ENCODE peak calls at places on chromosomes 11 and 22, in eight cellular contexts. N is dorsolateral prefrontal cortex; X is T-helper 17 cell; C is stimulated activated CD4-positive, alpha-beta T cell treated with anti-CD3 and anti-CD28 coated beads, Interleukin-12 subunit alpha, Interleukin-12 subunit beta, amount 100 ng/mL, for 24 hours; O is substantia nigra; K is right atrium auricular region; J is KBM-7; P is ELR. V is an unnamed sample.
A peak's percentile ranks its signal among the peaks of the same experiment; 100 is the strongest.

GRCh38 chr11:93718057-93718563 is 23.2 kb downstream of the TAF1D start:
- DNase-seq in N (no peak), O (no peak), X (no peak), P (no peak), C (no peak), J (peak; percentile 95), K (no peak), V (no peak)

GRCh38 chr11:100515087-100515486 is 172.0 kb upstream of the ARHGAP42 start:
- DNase-seq in O (no peak), P (peak; percentile 7), N (no peak), K (no peak), J (no peak), C (no peak), X (no peak), V (no peak)

GRCh38 chr11:130771708-130772107 is 144.6 kb downstream of the SNX19 start:
- DNase-seq in J (no peak), K (no peak), N (no peak), X (no peak), O (no peak), P (no peak), C (no peak), V (no peak)

GRCh38 chr11:129320485-129320884 is 55.2 kb upstream of the BARX2 start:
- DNase-seq in J (no peak), O (no peak), X (no peak), K (no peak), C (no peak), P (peak; percentile 17), N (no peak), V (no peak)

GRCh38 chr22:47089796-47090460 is 327.5 kb downstream of the TBC1D22A start:
- DNase-seq in J (no peak), C (no peak), K (no peak), N (no peak), O (no peak), P (no peak), X (no peak), V (no peak)

GRCh38 chr11:113894421-113894996 is 10.1 kb upstream of the HTR3B start:
- DNase-seq in P (no peak), O (no peak), X (no peak), C (no peak), J (peak; percentile 31), N (no peak), K (no peak), V (no peak)

GRCh38 chr11:2303627-2304155 is 1.9 kb downstream of the TSPAN32 start:
- DNase-seq in N (no peak), O (no peak), C (no peak), K (peak; percentile 57), P (no peak), J (no peak), X (peak; percentile 3), V (no peak)

GRCh38 chr11:15818132-15818842 is 538.1 kb downstream of the SOX6 start:
- DNase-seq in N (no peak), O (no peak), C (no peak), P (no peak), X (no peak), J (no peak), K (no peak), V (no peak)

GRCh38 chr11:33177676-33178336 is 16.5 kb upstream of the CSTF3 start:
- DNase-seq in N (no peak), X (no peak), C (no peak), K (no peak), O (no peak), P (no peak), J (no peak), V (no peak)

GRCh38 chr11:111633756-111634362 is 31.6 kb downstream of the SIK2 start:
- DNase-seq in X (no peak), N (no peak), P (peak; percentile 78), J (peak; percentile 14), C (no peak), O (no peak), K (no peak), V (no peak)

GRCh38 chr22:49469896-49470740 is 357.6 kb downstream of the BRD1 start:
- DNase-seq in X (no peak), J (no peak), C (no peak), P (no peak), N (no peak), K (no peak), O (no peak), V (no peak)

GRCh38 chr22:48602805-48603518 is 1224.7 kb downstream of the BRD1 start:
- DNase-seq in K (no peak), N (no peak), J (no peak), C (no peak), X (no peak), P (no peak), O (peak; percentile 35), V (no peak)

GRCh38 chr11:73185680-73186293 is 32.3 kb upstream of the P2RY2 start:
- DNase-seq in J (no peak), K (no peak), X (no peak), C (no peak), P (peak; percentile 92), O (no peak), N (no peak), V (no peak)

GRCh38 chr11:103845331-103845730 is 191.1 kb upstream of the DDI1 start:
- DNase-seq in J (no peak), P (no peak), N (no peak), C (no peak), O (no peak), K (no peak), X (no peak), V (no peak)

GRCh38 chr11:64880240-64881001 is 2.0 kb upstream of the EHD1 start:
- DNase-seq in P (no peak), C (no peak), K (peak; percentile 74), N (no peak), O (no peak), X (no peak), J (no peak), V (no peak)

GRCh38 chr11:19785265-19785664 is 72.6 kb downstream of the NAV2 start:
- DNase-seq in J (no peak), O (no peak), K (no peak), C (no peak), P (no peak), N (no peak), X (no peak), V (no peak)

GRCh38 chr22:24968066-24968561 is 15.6 kb downstream of the KIAA1671 start:
- DNase-seq in P (no peak), N (no peak), J (no peak), C (no peak), O (no peak), X (no peak), K (no peak), V (no peak)

GRCh38 chr11:115391598-115391997 is 112.6 kb downstream of the CADM1 start:
- DNase-seq in O (no peak), C (no peak), K (no peak), P (no peak), X (no peak), N (no peak), J (no peak), V (no peak)